ENCODE peak calls at places on chromosomes 3 and 15, in six cellular contexts. One of them, this sample, is unnamed.
A peak's percentile ranks its signal among the peaks of the same experiment; 100 is the strongest.

GRCh38 chr3:32794487-32795308 is 23.1 kb upstream of the TRIM71 start:
- DNase-seq in CD4-positive, alpha-beta T cell: no peak
- DNase-seq in foreskin fibroblast: no peak
- DNase-seq in nephron progenitor cell: no peak
- DNase-seq in tibial nerve: no peak
- DNase-seq in HCT116: no peak
- DNase-seq in this sample: peak; percentile 40

GRCh38 chr15:29942144-29942543 is 119.9 kb upstream of the TJP1 start:
- DNase-seq in CD4-positive, alpha-beta T cell: no peak
- DNase-seq in foreskin fibroblast: no peak
- DNase-seq in nephron progenitor cell: no peak
- DNase-seq in tibial nerve: no peak
- DNase-seq in HCT116: no peak
- DNase-seq in this sample: no peak

GRCh38 chr3:86815880-86816279 is 175.1 kb downstream of the VGLL3 start:
- DNase-seq in CD4-positive, alpha-beta T cell: no peak
- DNase-seq in foreskin fibroblast: no peak
- DNase-seq in nephron progenitor cell: no peak
- DNase-seq in tibial nerve: no peak
- DNase-seq in HCT116: no peak
- DNase-seq in this sample: peak; percentile 42

GRCh38 chr3:24683511-24684384 is 189.1 kb upstream of the THRB start:
- DNase-seq in CD4-positive, alpha-beta T cell: no peak
- DNase-seq in foreskin fibroblast: peak; percentile 49
- DNase-seq in nephron progenitor cell: no peak
- DNase-seq in tibial nerve: no peak
- DNase-seq in HCT116: peak; percentile 28
- DNase-seq in this sample: peak; percentile 56

GRCh38 chr15:80456517-80457497 is 52.6 kb downstream of the ARNT2 start:
- DNase-seq in CD4-positive, alpha-beta T cell: no peak
- DNase-seq in foreskin fibroblast: no peak
- DNase-seq in nephron progenitor cell: no peak
- DNase-seq in tibial nerve: no peak
- DNase-seq in HCT116: no peak
- DNase-seq in this sample: peak; percentile 54

GRCh38 chr3:57068437-57069089 is 8.1 kb downstream of the SPATA12 start:
- DNase-seq in CD4-positive, alpha-beta T cell: no peak
- DNase-seq in foreskin fibroblast: peak; percentile 90
- DNase-seq in nephron progenitor cell: peak; percentile 27
- DNase-seq in tibial nerve: peak; percentile 80
- DNase-seq in HCT116: peak; percentile 81
- DNase-seq in this sample: peak; percentile 51

GRCh38 chr3:57957823-57958222 is 50.4 kb upstream of the FLNB start:
- DNase-seq in CD4-positive, alpha-beta T cell: no peak
- DNase-seq in foreskin fibroblast: no peak
- DNase-seq in nephron progenitor cell: no peak
- DNase-seq in tibial nerve: no peak
- DNase-seq in HCT116: no peak
- DNase-seq in this sample: no peak

GRCh38 chr15:38255690-38256089 is 3.1 kb downstream of the SPRED1 start:
- DNase-seq in CD4-positive, alpha-beta T cell: no peak
- DNase-seq in foreskin fibroblast: no peak
- DNase-seq in nephron progenitor cell: no peak
- DNase-seq in tibial nerve: no peak
- DNase-seq in HCT116: no peak
- DNase-seq in this sample: no peak

GRCh38 chr3:181558870-181559269 is 152.9 kb upstream of the SOX2 start:
- DNase-seq in CD4-positive, alpha-beta T cell: no peak
- DNase-seq in foreskin fibroblast: no peak
- DNase-seq in nephron progenitor cell: no peak
- DNase-seq in tibial nerve: no peak
- DNase-seq in HCT116: no peak
- DNase-seq in this sample: no peak

GRCh38 chr3:113498221-113499005 is 16.5 kb downstream of the SPICE1 start:
- DNase-seq in CD4-positive, alpha-beta T cell: no peak
- DNase-seq in foreskin fibroblast: peak; percentile 53
- DNase-seq in nephron progenitor cell: no peak
- DNase-seq in tibial nerve: no peak
- DNase-seq in HCT116: no peak
- DNase-seq in this sample: peak; percentile 65

GRCh38 chr3:52065264-52065756 is 8.9 kb upstream of the DUSP7 start:
- DNase-seq in CD4-positive, alpha-beta T cell: no peak
- DNase-seq in foreskin fibroblast: no peak
- DNase-seq in nephron progenitor cell: no peak
- DNase-seq in tibial nerve: no peak
- DNase-seq in HCT116: no peak
- DNase-seq in this sample: no peak

GRCh38 chr3:29453278-29453961 is 172.5 kb downstream of the RBMS3 start:
- DNase-seq in CD4-positive, alpha-beta T cell: no peak
- DNase-seq in foreskin fibroblast: no peak
- DNase-seq in nephron progenitor cell: no peak
- DNase-seq in tibial nerve: no peak
- DNase-seq in HCT116: no peak
- DNase-seq in this sample: no peak

DNA sequence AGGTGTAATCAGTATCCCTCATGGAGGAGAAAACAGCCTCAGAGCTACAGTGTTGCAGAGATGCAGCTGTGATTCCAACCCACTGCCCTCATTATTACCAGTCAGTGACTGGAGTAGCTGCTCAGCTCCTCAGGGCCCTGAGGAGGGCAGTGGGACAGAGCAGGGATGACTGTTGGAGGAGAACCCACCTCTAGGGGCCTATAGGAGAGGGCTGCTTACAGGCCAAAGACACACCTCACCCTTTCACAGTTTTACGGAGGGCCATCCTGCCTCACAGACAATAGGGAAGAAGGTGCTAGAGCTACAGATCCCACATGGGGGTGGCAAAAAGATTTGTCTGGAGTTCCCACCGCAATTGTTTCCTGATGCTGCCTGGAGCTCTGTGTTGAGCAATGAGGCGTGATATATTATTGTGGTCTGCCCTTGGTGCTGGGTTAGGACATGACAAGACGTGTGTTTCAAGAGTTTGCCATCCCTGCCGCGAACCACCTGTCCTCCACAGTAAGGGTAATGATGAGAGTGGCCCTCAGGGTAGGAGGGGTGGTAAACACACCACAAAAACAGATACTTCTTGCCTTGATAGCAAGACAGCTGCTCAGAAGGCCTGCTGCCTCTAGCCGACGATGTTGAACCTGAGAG is 140.5 kb upstream of the TPM1 start:
- DNase-seq in CD4-positive, alpha-beta T cell: no peak
- DNase-seq in foreskin fibroblast: no peak
- DNase-seq in nephron progenitor cell: no peak
- DNase-seq in tibial nerve: no peak
- DNase-seq in HCT116: no peak
- DNase-seq in this sample: no peak
- TF ChIP-seq CTCF in CD4-positive, alpha-beta T cell: no peak
- TF ChIP-seq CTCF in foreskin fibroblast: no peak
- TF ChIP-seq CTCF in nephron progenitor cell: no peak
- TF ChIP-seq CTCF in tibial nerve: no peak
- TF ChIP-seq CTCF in HCT116: no peak
- TF ChIP-seq CTCF in this sample: no peak

GRCh38 chr15:33309602-33310276 is 1.0 kb upstream of the RYR3 start:
- DNase-seq in CD4-positive, alpha-beta T cell: no peak
- DNase-seq in foreskin fibroblast: no peak
- DNase-seq in nephron progenitor cell: peak; percentile 16
- DNase-seq in tibial nerve: no peak
- DNase-seq in HCT116: no peak
- DNase-seq in this sample: no peak
- TF ChIP-seq CTCF in CD4-positive, alpha-beta T cell: no peak
- TF ChIP-seq CTCF in foreskin fibroblast: peak; percentile 23
- TF ChIP-seq CTCF in nephron progenitor cell: peak; percentile 16
- TF ChIP-seq CTCF in tibial nerve: no peak
- TF ChIP-seq CTCF in HCT116: peak; percentile 28
- TF ChIP-seq CTCF in this sample: peak; percentile 55

DNA sequence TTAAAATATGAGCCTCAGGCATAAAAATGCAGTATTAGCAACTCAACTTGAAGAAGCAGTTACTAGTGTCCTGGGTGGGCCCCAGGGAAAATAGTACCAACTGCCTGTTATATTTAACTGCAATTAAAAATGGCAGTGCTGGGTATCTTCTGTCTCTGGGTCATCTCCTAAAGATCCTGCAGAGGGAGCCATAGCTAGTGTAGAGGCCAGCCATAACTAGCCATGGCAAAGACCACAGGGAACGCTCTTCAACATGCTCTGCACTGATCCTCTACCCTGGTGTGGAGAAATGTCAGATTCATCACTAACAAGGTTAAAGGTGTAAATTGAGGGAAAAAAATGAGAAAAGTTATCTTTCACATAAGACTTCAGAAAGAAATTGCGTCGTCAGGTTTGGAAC is 181.3 kb downstream of the SNRPN start:
- DNase-seq in CD4-positive, alpha-beta T cell: no peak
- DNase-seq in foreskin fibroblast: no peak
- DNase-seq in nephron progenitor cell: peak; percentile 4
- DNase-seq in tibial nerve: no peak
- DNase-seq in HCT116: no peak
- DNase-seq in this sample: no peak
- TF ChIP-seq CTCF in CD4-positive, alpha-beta T cell: no peak
- TF ChIP-seq CTCF in foreskin fibroblast: no peak
- TF ChIP-seq CTCF in nephron progenitor cell: peak; percentile 35
- TF ChIP-seq CTCF in tibial nerve: no peak
- TF ChIP-seq CTCF in HCT116: no peak
- TF ChIP-seq CTCF in this sample: peak; percentile 60

DNA sequence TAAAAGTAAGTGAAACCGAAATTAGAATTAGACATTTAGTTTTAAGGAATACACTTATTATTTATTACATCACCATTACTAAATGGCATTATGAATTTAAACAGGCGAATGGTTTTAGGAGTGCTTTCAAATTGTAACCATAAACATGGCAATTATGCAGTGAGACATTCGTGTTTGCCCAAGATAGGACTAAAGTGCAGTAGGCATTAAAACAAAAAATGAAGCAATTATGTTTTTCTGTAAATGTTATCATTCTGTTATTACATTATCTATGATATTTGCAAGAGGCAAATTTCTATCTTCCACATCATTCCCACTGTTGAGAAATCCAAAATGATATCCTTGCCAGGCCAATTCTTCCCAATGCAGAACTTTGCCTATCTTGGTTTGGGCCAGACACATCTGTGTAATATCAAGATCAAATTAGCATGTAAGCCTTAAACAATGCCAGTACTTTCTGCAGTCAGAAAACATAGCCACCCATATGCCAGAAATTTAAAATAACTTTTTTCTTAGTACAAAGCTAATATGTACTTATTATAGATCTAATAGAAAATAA is 156.9 kb downstream of the ATP8B4 start:
- DNase-seq in CD4-positive, alpha-beta T cell: no peak
- DNase-seq in foreskin fibroblast: no peak
- DNase-seq in nephron progenitor cell: no peak
- DNase-seq in tibial nerve: no peak
- DNase-seq in HCT116: no peak
- DNase-seq in this sample: no peak
- TF ChIP-seq CTCF in CD4-positive, alpha-beta T cell: no peak
- TF ChIP-seq CTCF in foreskin fibroblast: no peak
- TF ChIP-seq CTCF in nephron progenitor cell: no peak
- TF ChIP-seq CTCF in tibial nerve: no peak
- TF ChIP-seq CTCF in HCT116: no peak
- TF ChIP-seq CTCF in this sample: no peak

This sample was measured in HFFc6.